ENCODE peak calls at places on chromosomes 16 and 17, in seven cellular contexts. O, K, J, N, W, R and A are unnamed samples.

GRCh38 chr17:34234616-34235015 is 20.5 kb upstream of the CCL2 start:
- DNase-seq in O (no peak), K (no peak), J (no peak), N (no peak), W (no peak), R (no peak), A (no peak)

GRCh38 chr16:2090819-2091721 is 43.3 kb downstream of the TSC2 start:
- DNase-seq in O (no peak), K (peak), J (peak), N (peak), W (peak), R (no peak), A (peak)

GRCh38 chr16:78505544-78506371 is 406.3 kb downstream of the WWOX start:
- DNase-seq in O (peak), K (peak), J (no peak), N (peak), W (no peak), R (no peak), A (no peak)

GRCh38 chr17:50272246-50272645 is 2.0 kb upstream of the TMEM92 start:
- DNase-seq in O (no peak), K (no peak), J (no peak), N (no peak), W (no peak), R (no peak), A (no peak)

GRCh38 chr17:20948984-20949777 is 93.6 kb downstream of the USP22 start:
- DNase-seq in O (no peak), K (no peak), J (no peak), N (no peak), W (no peak), R (no peak), A (no peak)

GRCh38 chr17:3867106-3867505 is 21.1 kb upstream of the NCBP3 start:
- DNase-seq in O (no peak), K (no peak), J (no peak), N (peak), W (no peak), R (no peak), A (no peak)

GRCh38 chr16:66470556-66470955 is 43.5 kb downstream of the BEAN1 start:
- DNase-seq in O (peak), K (no peak), J (no peak), N (no peak), W (no peak), R (no peak), A (no peak)

GRCh38 chr17:82985973-82986372 is 93.4 kb upstream of the METRNL start:
- DNase-seq in O (no peak), K (no peak), J (no peak), N (peak), W (peak), R (no peak), A (peak)

GRCh38 chr17:49575524-49576120 is at the start of gene NXPH3:
- DNase-seq in O (no peak), K (peak), J (peak), N (peak), W (peak), R (peak), A (peak)

GRCh38 chr16:86951831-86952598 is 365.2 kb downstream of the C16orf95 start:
- DNase-seq in O (no peak), K (no peak), J (peak), N (no peak), W (peak), R (peak), A (no peak)

GRCh38 chr17:10126554-10127493 is 71.6 kb downstream of the GAS7 start:
- DNase-seq in O (no peak), K (no peak), J (no peak), N (no peak), W (peak), R (no peak), A (no peak)

GRCh38 chr16:85029413-85029794 is 1.8 kb downstream of the KIAA0513 start:
- DNase-seq in O (no peak), K (no peak), J (peak), N (no peak), W (peak), R (peak), A (no peak)

GRCh38 chr16:85069171-85069570 is 41.6 kb downstream of the KIAA0513 start:
- DNase-seq in O (no peak), K (no peak), J (no peak), N (no peak), W (no peak), R (no peak), A (no peak)

GRCh38 chr16:11090947-11091785 is 146.8 kb downstream of the CLEC16A start:
- DNase-seq in O (no peak), K (no peak), J (peak), N (no peak), W (no peak), R (no peak), A (no peak)

GRCh38 chr17:65374966-65375365 is 186.5 kb downstream of the AXIN2 start:
- DNase-seq in O (no peak), K (no peak), J (no peak), N (no peak), W (no peak), R (no peak), A (no peak)

GRCh38 chr16:87041286-87041685 is 275.9 kb downstream of the C16orf95 start:
- DNase-seq in O (no peak), K (no peak), J (no peak), N (no peak), W (no peak), R (no peak), A (no peak)

GRCh38 chr16:63612462-63613227 is 1509.2 kb downstream of the CDH11 start:
- DNase-seq in O (no peak), K (no peak), J (no peak), N (no peak), W (no peak), R (no peak), A (no peak)

GRCh38 chr16:1193143-1193824 is 31.8 kb downstream of the TPSG1 start:
- DNase-seq in O (no peak), K (no peak), J (no peak), N (no peak), W (no peak), R (peak), A (no peak)

GRCh38 chr17:8443756-8444155 is 8.1 kb downstream of the NDEL1 start:
- DNase-seq in O (no peak), K (no peak), J (no peak), N (no peak), W (no peak), R (no peak), A (no peak)

GRCh38 chr16:69105501-69106361 is at the start of gene HAS3:
- DNase-seq in O (no peak), K (peak), J (peak), N (peak), W (peak), R (peak), A (peak)

GRCh38 chr17:9811086-9811485 is 10.8 kb downstream of the GSG1L2 start:
- DNase-seq in O (no peak), K (no peak), J (peak), N (no peak), W (no peak), R (no peak), A (no peak)

GRCh38 chr17:27329146-27329805 is 35.4 kb downstream of the WSB1 start:
- DNase-seq in O (no peak), K (no peak), J (no peak), N (no peak), W (no peak), R (no peak), A (no peak)

GRCh38 chr16:81940781-81941560 is 70.3 kb downstream of the SDR42E1 start:
- DNase-seq in O (no peak), K (no peak), J (peak), N (no peak), W (peak), R (peak), A (no peak)

GRCh38 chr16:86798247-86799041 is 220.1 kb downstream of the FOXL1 start:
- DNase-seq in O (no peak), K (no peak), J (peak), N (no peak), W (no peak), R (no peak), A (no peak)

GRCh38 chr17:20085283-20085875 is 76.2 kb downstream of the SPECC1 start:
- DNase-seq in O (no peak), K (no peak), J (no peak), N (no peak), W (no peak), R (no peak), A (no peak)

GRCh38 chr17:37493249-37494027 is 3.7 kb downstream of the DUSP14 start:
- DNase-seq in O (no peak), K (no peak), J (peak), N (no peak), W (peak), R (no peak), A (no peak)

GRCh38 chr17:27526603-27527002 is 70.4 kb downstream of the KSR1 start:
- DNase-seq in O (no peak), K (peak), J (no peak), N (peak), W (no peak), R (peak), A (peak)

GRCh38 chr17:58595194-58595792 is 80.9 kb upstream of the MTMR4 start:
- DNase-seq in O (no peak), K (no peak), J (no peak), N (no peak), W (no peak), R (no peak), A (no peak)
- TF ChIP-seq CTCF in O (no peak), K (no peak), J (no peak), N (no peak), W (no peak), R (no peak), A (no peak)

DNA sequence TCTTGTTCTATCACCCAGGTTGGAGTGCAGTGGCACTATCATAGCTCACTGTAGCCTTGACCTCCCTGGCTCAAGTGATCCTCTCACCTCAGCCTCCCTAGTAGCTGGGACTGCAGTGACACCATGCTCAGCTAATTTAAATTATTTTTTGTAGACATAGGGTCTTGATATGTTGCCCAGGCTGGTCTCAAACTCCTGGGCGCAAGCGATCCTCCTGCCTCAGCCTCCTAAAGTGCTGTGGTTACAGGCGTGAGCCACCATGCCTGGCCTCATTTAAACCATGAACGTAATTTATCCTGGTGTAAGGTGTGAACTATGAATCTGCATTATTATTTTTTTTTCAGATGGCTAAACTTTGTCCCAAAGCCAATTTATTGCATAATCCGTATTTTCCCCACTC is 37.3 kb downstream of the LAT start:
- DNase-seq in O (no peak), K (no peak), J (no peak), N (no peak), W (no peak), R (no peak), A (no peak)
- TF ChIP-seq CTCF in O (no peak), K (no peak), J (no peak), N (no peak), W (no peak), R (no peak), A (no peak)

DNA sequence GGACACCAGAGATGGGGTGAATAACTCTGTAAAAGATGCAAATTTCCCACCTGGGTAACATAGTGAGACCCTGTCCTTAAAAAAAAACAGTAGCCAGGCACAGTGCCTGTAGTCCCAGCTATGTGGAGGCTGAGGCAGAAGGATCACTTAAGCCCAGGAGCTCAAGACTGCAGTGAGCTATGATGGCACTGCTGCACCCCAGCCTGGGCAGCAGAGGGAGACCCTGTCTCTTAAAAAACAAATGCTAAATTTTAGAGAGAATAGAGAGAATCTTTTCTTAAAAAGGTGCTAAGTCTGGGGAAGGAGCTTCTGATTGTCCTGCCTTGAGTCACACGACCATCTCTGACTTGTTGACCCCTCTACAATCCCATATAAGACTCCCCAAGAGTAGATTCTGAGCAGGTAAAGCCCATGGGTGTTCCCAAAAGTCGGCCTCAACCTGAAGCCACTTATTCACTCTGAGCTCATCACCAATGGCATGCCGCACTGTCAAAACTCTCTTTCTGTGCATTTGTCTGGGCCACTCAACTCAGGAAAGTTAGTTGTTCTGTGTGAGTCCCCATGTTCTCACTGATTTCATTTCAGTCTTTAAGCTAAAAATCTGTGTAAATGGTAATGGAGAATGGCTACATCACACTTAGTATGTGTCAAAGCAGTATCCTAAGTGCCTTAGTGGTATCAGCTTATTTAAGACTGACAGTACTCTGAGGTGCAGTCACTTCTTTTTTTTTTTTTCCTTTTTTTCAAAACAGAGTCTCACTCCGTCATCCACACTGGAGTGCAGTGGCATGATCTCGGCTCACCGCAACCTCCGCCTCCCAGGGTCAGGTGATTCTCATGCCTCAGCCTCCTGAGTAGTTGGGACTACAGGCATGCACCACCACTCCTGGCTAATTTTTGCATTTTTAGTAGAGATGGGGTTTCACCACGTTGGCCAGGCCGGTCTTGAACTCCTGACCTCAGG is 41.6 kb downstream of the PRKCB start:
- DNase-seq in O (no peak), K (no peak), J (no peak), N (no peak), W (no peak), R (peak), A (no peak)
- TF ChIP-seq CTCF in O (no peak), K (no peak), J (no peak), N (no peak), W (peak), R (peak), A (no peak)

GRCh38 chr16:73569266-73569665 is 521.3 kb upstream of the ZFHX3 start:
- DNase-seq in O (no peak), K (no peak), J (no peak), N (no peak), W (no peak), R (no peak), A (no peak)

GRCh38 chr16:73565925-73566324 is 518.0 kb upstream of the ZFHX3 start:
- DNase-seq in O (no peak), K (no peak), J (no peak), N (no peak), W (no peak), R (no peak), A (no peak)

GRCh38 chr16:73563709-73564108 is 515.8 kb upstream of the ZFHX3 start:
- DNase-seq in O (no peak), K (no peak), J (no peak), N (no peak), W (no peak), R (no peak), A (no peak)

GRCh38 chr16:73568769-73569168 is 520.8 kb upstream of the ZFHX3 start:
- DNase-seq in O (no peak), K (no peak), J (no peak), N (no peak), W (no peak), R (peak), A (no peak)

DNA sequence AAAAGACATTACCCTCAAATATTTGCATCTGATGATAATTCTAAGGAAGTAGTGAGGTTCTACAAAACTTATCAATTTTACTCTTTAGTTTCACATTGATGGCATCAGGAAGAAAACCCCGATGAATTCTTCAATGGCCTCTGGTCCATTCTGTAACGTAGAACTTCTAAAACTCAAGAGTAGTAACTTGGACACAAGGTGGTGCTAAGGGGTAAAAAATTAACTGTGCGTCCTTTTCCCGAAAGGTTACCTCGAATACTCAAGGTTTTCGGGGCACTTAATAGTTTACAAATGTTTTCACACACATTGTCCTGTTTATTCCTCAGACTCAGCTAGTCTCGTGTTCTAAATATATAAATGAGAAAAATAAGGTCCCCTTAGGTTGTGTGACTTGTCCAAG is 517.3 kb upstream of the ZFHX3 start:
- DNase-seq in O (no peak), K (no peak), J (peak), N (no peak), W (no peak), R (peak), A (no peak)
- TF ChIP-seq CTCF in O (no peak), K (no peak), J (peak), N (peak), W (no peak), R (peak), A (peak)